ENCODE peak calls at places on chromosomes 6 and 20, in ten cellular contexts. E is COR-L47; F is stimulated activated CD8-positive, alpha-beta memory T cell treated with anti-CD3 and anti-CD28 coated beads, Interleukin-15, amount 100 ng/mL, for 24 hours; K is T-helper 2 cell; D is activated T-helper 1 cell treated with Interleukin-2 at 50 U/mL for 16 hours; W is activated CD4-positive, alpha-beta T cell treated with anti-CD3 and anti-CD28 coated beads for 24 hours; J is non-pigmented ciliary epithelial cell; I is Calu3; Y is lung; H is D341Med. B is an unnamed sample.

GRCh38 chr6:17865798-17866725 is 121.4 kb downstream of the KIF13A start:
- DNase-seq in E (no peak), F (no peak), K (no peak), D (no peak), W (no peak), J (peak), I (peak), Y (peak), H (no peak), B (no peak)

GRCh38 chr20:53878262-53879047 is 191.9 kb downstream of the BCAS1 start:
- DNase-seq in E (no peak), F (no peak), K (no peak), D (no peak), W (no peak), J (no peak), I (no peak), Y (no peak), H (no peak), B (no peak)

GRCh38 chr6:110547266-110547964 is 71.0 kb upstream of the SLC22A16 start:
- DNase-seq in E (no peak), F (no peak), K (no peak), D (no peak), W (no peak), J (peak), I (peak), Y (no peak), H (no peak), B (no peak)

GRCh38 chr20:31705598-31706597 is 16.8 kb downstream of the BCL2L1 start:
- DNase-seq in E (no peak), F (no peak), K (no peak), D (no peak), W (no peak), J (no peak), I (no peak), Y (no peak), H (no peak), B (no peak)

GRCh38 chr6:143329323-143329722 is 121.2 kb downstream of the ADAT2 start:
- DNase-seq in E (no peak), F (no peak), K (no peak), D (no peak), W (no peak), J (no peak), I (no peak), Y (no peak), H (no peak), B (no peak)

GRCh38 chr6:26286168-26286854 is 78.7 kb upstream of the BTN3A2 start:
- DNase-seq in E (peak), F (no peak), K (peak), D (peak), W (peak), J (no peak), I (peak), Y (peak), H (peak), B (peak)

GRCh38 chr6:52423971-52424381 is 3.8 kb downstream of the EFHC1 start:
- DNase-seq in E (no peak), F (no peak), K (no peak), D (no peak), W (no peak), J (peak), I (peak), Y (no peak), H (no peak), B (no peak)

GRCh38 chr6:113073611-113074191 is 726.6 kb downstream of the RFPL4B start:
- DNase-seq in E (no peak), F (no peak), K (no peak), D (no peak), W (no peak), J (peak), I (no peak), Y (no peak), H (no peak), B (no peak)

GRCh38 chr20:23147964-23148720 is 62.0 kb upstream of the CD93 start:
- DNase-seq in E (no peak), F (no peak), K (no peak), D (no peak), W (peak), J (no peak), I (peak), Y (peak), H (no peak), B (no peak)

GRCh38 chr6:44117397-44118128 is 9.7 kb downstream of the MRPL14 start:
- DNase-seq in E (no peak), F (no peak), K (no peak), D (no peak), W (no peak), J (no peak), I (peak), Y (peak), H (no peak), B (no peak)

GRCh38 chr20:23362392-23363256 is 642 bp downstream of the GZF1 start:
- DNase-seq in E (no peak), F (no peak), K (no peak), D (no peak), W (no peak), J (no peak), I (no peak), Y (peak), H (no peak), B (peak)

GRCh38 chr6:160386869-160387518 is 38.8 kb downstream of the SLC22A3 start:
- DNase-seq in E (no peak), F (no peak), K (no peak), D (no peak), W (no peak), J (no peak), I (peak), Y (peak), H (no peak), B (no peak)

B was measured in NCI-H748 treated with DMSO at 0.1 percent for 48 hours.